ENCODE peak calls at places on chromosome 10, in five cellular contexts. J is aorta; D is adrenal gland; P is central memory CD4-positive, alpha-beta T cell; V is AML-193. F is an unnamed sample.

GRCh38 chr10:21506351-21506750 is 19.1 kb downstream of the SKIDA1 start:
- DNase-seq in J (no peak), D (no peak), P (no peak), V (peak; percentile 80), F (no peak)

GRCh38 chr10:104049497-104050250 is 36.0 kb downstream of the COL17A1 start:
- DNase-seq in J (no peak), D (peak; percentile 39), P (no peak), V (no peak), F (no peak)

GRCh38 chr10:97422921-97423420 is 3.0 kb upstream of the PGAM1 start:
- DNase-seq in J (no peak), D (no peak), P (no peak), V (no peak), F (peak; percentile 72)

GRCh38 chr10:31001740-31002139 is 29.9 kb downstream of the ZNF438 start:
- DNase-seq in J (no peak), D (no peak), P (no peak), V (no peak), F (no peak)

GRCh38 chr10:14325325-14325955 is 5.3 kb downstream of the FRMD4A start:
- DNase-seq in J (peak; percentile 80), D (peak; percentile 40), P (peak; percentile 4), V (peak; percentile 41), F (peak; percentile 46)

GRCh38 chr10:124975977-124976514 is 34.1 kb downstream of the ZRANB1 start:
- DNase-seq in J (no peak), D (no peak), P (no peak), V (no peak), F (no peak)

GRCh38 chr10:109880886-109881467 is 42.3 kb downstream of the XPNPEP1 start:
- DNase-seq in J (no peak), D (no peak), P (no peak), V (no peak), F (no peak)

GRCh38 chr10:118918689-118919088 is 110.8 kb upstream of the NANOS1 start:
- DNase-seq in J (no peak), D (no peak), P (no peak), V (no peak), F (no peak)

GRCh38 chr10:79102056-79102874 is 33.5 kb downstream of the ZMIZ1 start:
- DNase-seq in J (peak; percentile 89), D (peak; percentile 77), P (no peak), V (no peak), F (peak; percentile 86)

GRCh38 chr10:100656479-100656878 is 88.9 kb upstream of the PAX2 start:
- DNase-seq in J (no peak), D (peak; percentile 58), P (no peak), V (no peak), F (no peak)

GRCh38 chr10:112182808-112183328 is 697 bp downstream of the GPAM start:
- DNase-seq in J (no peak), D (no peak), P (no peak), V (no peak), F (no peak)

GRCh38 chr10:99743841-99744240 is 11.8 kb downstream of the CUTC start:
- DNase-seq in J (no peak), D (no peak), P (no peak), V (no peak), F (no peak)

GRCh38 chr10:103155485-103156085 is 37.5 kb downstream of the NT5C2 start:
- DNase-seq in J (no peak), D (peak; percentile 44), P (no peak), V (no peak), F (no peak)

GRCh38 chr10:56606202-56606601 is 245.1 kb upstream of the ZWINT start:
- DNase-seq in J (no peak), D (no peak), P (no peak), V (no peak), F (no peak)

GRCh38 chr10:75291800-75292199 is 56.0 kb upstream of the COMTD1 start:
- DNase-seq in J (no peak), D (no peak), P (no peak), V (no peak), F (no peak)

GRCh38 chr10:114286971-114287370 is 47.9 kb downstream of the VWA2 start:
- DNase-seq in J (peak; percentile 22), D (no peak), P (no peak), V (no peak), F (no peak)